ENCODE peak calls at places on chromosomes 2 and 18, in four cellular contexts. One of them, this sample, is unnamed.

GRCh38 chr2:85750509-85751299 is 3.1 kb upstream of the ATOH8 start:
- DNase-seq in HepG2: peak
- DNase-seq in WTC11: peak
- DNase-seq in K562: peak
- DNase-seq in this sample: peak

GRCh38 chr2:18345848-18346247 is 214.6 kb downstream of the RDH14 start:
- DNase-seq in HepG2: no peak
- DNase-seq in WTC11: no peak
- DNase-seq in K562: no peak
- DNase-seq in this sample: no peak

GRCh38 chr2:148122788-148123187 is 101.9 kb downstream of the MBD5 start:
- DNase-seq in HepG2: no peak
- DNase-seq in WTC11: no peak
- DNase-seq in K562: no peak
- DNase-seq in this sample: no peak

GRCh38 chr18:3012306-3012919 is 531 bp downstream of the LPIN2 start:
- DNase-seq in HepG2: no peak
- DNase-seq in WTC11: peak
- DNase-seq in K562: peak
- DNase-seq in this sample: peak

GRCh38 chr18:11309172-11309571 is 159.8 kb upstream of the PIEZO2 start:
- DNase-seq in HepG2: peak
- DNase-seq in WTC11: no peak
- DNase-seq in K562: no peak
- DNase-seq in this sample: no peak

GRCh38 chr2:112121682-112122254 is 16.4 kb upstream of the FBLN7 start:
- DNase-seq in HepG2: peak
- DNase-seq in WTC11: no peak
- DNase-seq in K562: no peak
- DNase-seq in this sample: peak

GRCh38 chr18:36321636-36322407 is 24.3 kb downstream of the FHOD3 start:
- DNase-seq in HepG2: no peak
- DNase-seq in WTC11: no peak
- DNase-seq in K562: no peak
- DNase-seq in this sample: no peak

GRCh38 chr2:25966531-25967265 is 15.6 kb downstream of the KIF3C start:
- DNase-seq in HepG2: no peak
- DNase-seq in WTC11: no peak
- DNase-seq in K562: no peak
- DNase-seq in this sample: no peak

GRCh38 chr2:26088038-26088643 is 54.3 kb downstream of the RAB10 start:
- DNase-seq in HepG2: peak
- DNase-seq in WTC11: no peak
- DNase-seq in K562: peak
- DNase-seq in this sample: peak

GRCh38 chr2:128370468-128371247 is 52.0 kb upstream of the HS6ST1 start:
- DNase-seq in HepG2: no peak
- DNase-seq in WTC11: no peak
- DNase-seq in K562: no peak
- DNase-seq in this sample: no peak

GRCh38 chr2:96138146-96139145 is at the start of gene ASTL:
- DNase-seq in HepG2: peak
- DNase-seq in WTC11: peak
- DNase-seq in K562: peak
- DNase-seq in this sample: peak

GRCh38 chr2:121343191-121343590 is 58.2 kb upstream of the TFCP2L1 start:
- DNase-seq in HepG2: no peak
- DNase-seq in WTC11: no peak
- DNase-seq in K562: no peak
- DNase-seq in this sample: no peak

GRCh38 chr2:96156926-96157648 is 11.8 kb upstream of the DUSP2 start:
- DNase-seq in HepG2: no peak
- DNase-seq in WTC11: no peak
- DNase-seq in K562: no peak
- DNase-seq in this sample: no peak

GRCh38 chr2:113148606-113149552 is 21.5 kb downstream of the IL1RN start:
- DNase-seq in HepG2: no peak
- DNase-seq in WTC11: no peak
- DNase-seq in K562: no peak
- DNase-seq in this sample: no peak

GRCh38 chr2:216522892-216523502 is 24.4 kb downstream of the RPL37A start:
- DNase-seq in HepG2: peak
- DNase-seq in WTC11: no peak
- DNase-seq in K562: no peak
- DNase-seq in this sample: no peak

GRCh38 chr2:239322414-239323086 is 78.3 kb downstream of the HDAC4 start:
- DNase-seq in HepG2: no peak
- DNase-seq in WTC11: no peak
- DNase-seq in K562: peak
- DNase-seq in this sample: no peak

GRCh38 chr2:133986881-133987793 is 266.7 kb upstream of the MGAT5 start:
- DNase-seq in HepG2: no peak
- DNase-seq in WTC11: no peak
- DNase-seq in K562: no peak
- DNase-seq in this sample: no peak

GRCh38 chr2:68415521-68415920 is 50.4 kb downstream of the PLEK start:
- DNase-seq in HepG2: no peak
- DNase-seq in WTC11: no peak
- DNase-seq in K562: no peak
- DNase-seq in this sample: no peak

GRCh38 chr2:190781604-190782198 is 98.9 kb upstream of the GLS start:
- DNase-seq in HepG2: peak
- DNase-seq in WTC11: peak
- DNase-seq in K562: peak
- DNase-seq in this sample: peak

GRCh38 chr2:64913357-64913869 is 75.8 kb upstream of the SLC1A4 start:
- DNase-seq in HepG2: peak
- DNase-seq in WTC11: peak
- DNase-seq in K562: peak
- DNase-seq in this sample: peak

GRCh38 chr2:231011526-231011925 is 15.6 kb downstream of the SPATA3 start:
- DNase-seq in HepG2: no peak
- DNase-seq in WTC11: no peak
- DNase-seq in K562: no peak
- DNase-seq in this sample: no peak

GRCh38 chr2:191228861-191229260 is 16.3 kb upstream of the MYO1B start:
- DNase-seq in HepG2: no peak
- DNase-seq in WTC11: no peak
- DNase-seq in K562: no peak
- DNase-seq in this sample: no peak

GRCh38 chr2:218888341-218888740 is 7.7 kb downstream of the WNT10A start:
- DNase-seq in HepG2: no peak
- DNase-seq in WTC11: peak
- DNase-seq in K562: no peak
- DNase-seq in this sample: no peak

GRCh38 chr2:11177871-11178598 is 22.8 kb downstream of the SLC66A3 start:
- DNase-seq in HepG2: peak
- DNase-seq in WTC11: no peak
- DNase-seq in K562: no peak
- DNase-seq in this sample: no peak

GRCh38 chr2:211085056-211085680 is 528.8 kb downstream of the CPS1 start:
- DNase-seq in HepG2: peak
- DNase-seq in WTC11: no peak
- DNase-seq in K562: peak
- DNase-seq in this sample: peak

GRCh38 chr18:58721586-58722160 is 50.4 kb downstream of the MALT1 start:
- DNase-seq in HepG2: no peak
- DNase-seq in WTC11: no peak
- DNase-seq in K562: no peak
- DNase-seq in this sample: no peak

GRCh38 chr2:64679673-64680425 is 26.1 kb upstream of the SERTAD2 start:
- DNase-seq in HepG2: no peak
- DNase-seq in WTC11: no peak
- DNase-seq in K562: no peak
- DNase-seq in this sample: no peak

GRCh38 chr2:241686649-241687425 is at the start of gene DTYMK:
- DNase-seq in HepG2: peak
- DNase-seq in WTC11: peak
- DNase-seq in K562: peak
- DNase-seq in this sample: peak

GRCh38 chr18:8260319-8260718 is 348.9 kb upstream of the RAB12 start:
- DNase-seq in HepG2: no peak
- DNase-seq in WTC11: no peak
- DNase-seq in K562: no peak
- DNase-seq in this sample: no peak

GRCh38 chr2:164479460-164479859 is 141.8 kb downstream of the GRB14 start:
- DNase-seq in HepG2: peak
- DNase-seq in WTC11: peak
- DNase-seq in K562: no peak
- DNase-seq in this sample: peak

GRCh38 chr2:149988361-149988760 is 400.8 kb upstream of the MMADHC start:
- DNase-seq in HepG2: no peak
- DNase-seq in WTC11: no peak
- DNase-seq in K562: no peak
- DNase-seq in this sample: no peak

GRCh38 chr2:191690327-191690726 is 12.4 kb downstream of the NABP1 start:
- DNase-seq in HepG2: no peak
- DNase-seq in WTC11: no peak
- DNase-seq in K562: no peak
- DNase-seq in this sample: no peak

GRCh38 chr2:204005940-204006721 is 69.6 kb downstream of the ICOS start:
- DNase-seq in HepG2: no peak
- DNase-seq in WTC11: no peak
- DNase-seq in K562: no peak
- DNase-seq in this sample: no peak

GRCh38 chr18:12585218-12585617 is 72.7 kb downstream of the SPIRE1 start:
- DNase-seq in HepG2: no peak
- DNase-seq in WTC11: no peak
- DNase-seq in K562: no peak
- DNase-seq in this sample: no peak

GRCh38 chr2:241354668-241355658 is 1.1 kb upstream of the FARP2 start:
- DNase-seq in HepG2: peak
- DNase-seq in WTC11: peak
- DNase-seq in K562: peak
- DNase-seq in this sample: peak

GRCh38 chr2:81276595-81276994 is 972.0 kb upstream of the LRRTM1 start:
- DNase-seq in HepG2: no peak
- DNase-seq in WTC11: no peak
- DNase-seq in K562: no peak
- DNase-seq in this sample: no peak

GRCh38 chr18:73461780-73462059 is 593.9 kb upstream of the NETO1 start:
- DNase-seq in HepG2: no peak
- DNase-seq in WTC11: no peak
- DNase-seq in K562: no peak
- DNase-seq in this sample: no peak

GRCh38 chr2:173961346-173961705 is 3.8 kb downstream of the SP3 start:
- DNase-seq in HepG2: peak
- DNase-seq in WTC11: no peak
- DNase-seq in K562: no peak
- DNase-seq in this sample: no peak

GRCh38 chr2:173962036-173962435 is 3.1 kb downstream of the SP3 start:
- DNase-seq in HepG2: no peak
- DNase-seq in WTC11: no peak
- DNase-seq in K562: no peak
- DNase-seq in this sample: no peak

GRCh38 chr2:173959358-173959884 is 5.8 kb downstream of the SP3 start:
- DNase-seq in HepG2: no peak
- DNase-seq in WTC11: peak
- DNase-seq in K562: no peak
- DNase-seq in this sample: no peak

GRCh38 chr2:173958198-173958846 is 6.9 kb downstream of the SP3 start:
- DNase-seq in HepG2: peak
- DNase-seq in WTC11: no peak
- DNase-seq in K562: no peak
- DNase-seq in this sample: no peak

DNA sequence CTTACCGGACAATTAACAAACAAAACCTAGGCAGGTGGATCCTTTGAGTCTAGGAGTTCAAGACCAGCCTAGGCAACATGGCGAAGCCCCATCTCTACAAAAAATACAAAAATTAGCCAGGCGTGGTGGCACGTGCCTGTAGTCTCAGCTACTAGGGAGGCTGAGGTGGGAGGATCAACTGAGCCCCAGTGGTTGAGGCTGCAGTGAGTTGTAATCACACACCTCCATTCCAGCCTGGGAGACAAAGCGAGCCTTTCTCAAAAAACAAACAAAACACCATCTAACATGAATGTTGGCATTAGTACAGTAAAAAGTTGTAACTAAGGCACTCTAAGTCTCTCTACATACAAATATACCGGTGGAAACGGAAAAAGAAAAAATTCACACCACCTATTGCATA is 5.3 kb downstream of the SP3 start:
- DNase-seq in HepG2: no peak
- DNase-seq in WTC11: no peak
- DNase-seq in K562: no peak
- DNase-seq in this sample: no peak
- TF ChIP-seq NR3C1 in HepG2: no peak
- TF ChIP-seq NR3C1 in WTC11: no peak
- TF ChIP-seq NR3C1 in K562: no peak
- TF ChIP-seq NR3C1 in this sample: no peak

DNA sequence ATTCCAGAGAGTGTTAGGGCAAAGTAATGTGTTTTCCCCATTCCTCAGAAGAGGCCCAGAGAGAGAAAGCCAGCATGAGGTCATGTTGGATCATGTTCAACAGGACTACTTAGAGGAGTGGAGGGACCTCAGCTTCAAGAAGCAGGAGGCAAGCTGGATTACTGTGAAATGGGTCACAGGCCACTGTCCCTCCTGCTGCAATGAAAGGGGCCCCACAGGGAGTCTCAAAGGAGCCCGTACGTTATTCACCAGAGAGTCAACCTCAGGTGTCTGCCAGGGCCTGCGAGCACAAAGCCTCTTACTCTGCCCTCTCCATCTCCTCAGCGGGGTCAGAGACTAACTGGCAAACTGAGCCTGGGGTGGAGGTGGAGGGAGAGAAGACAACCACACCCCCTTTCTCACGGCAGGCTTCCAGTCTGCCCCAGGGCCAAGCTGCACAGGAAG is 27.2 kb upstream of the ACYP2 start:
- DNase-seq in HepG2: no peak
- DNase-seq in WTC11: no peak
- DNase-seq in K562: peak
- DNase-seq in this sample: no peak
- TF ChIP-seq NR3C1 in HepG2: no peak
- TF ChIP-seq NR3C1 in WTC11: no peak
- TF ChIP-seq NR3C1 in K562: no peak
- TF ChIP-seq NR3C1 in this sample: no peak

DNA sequence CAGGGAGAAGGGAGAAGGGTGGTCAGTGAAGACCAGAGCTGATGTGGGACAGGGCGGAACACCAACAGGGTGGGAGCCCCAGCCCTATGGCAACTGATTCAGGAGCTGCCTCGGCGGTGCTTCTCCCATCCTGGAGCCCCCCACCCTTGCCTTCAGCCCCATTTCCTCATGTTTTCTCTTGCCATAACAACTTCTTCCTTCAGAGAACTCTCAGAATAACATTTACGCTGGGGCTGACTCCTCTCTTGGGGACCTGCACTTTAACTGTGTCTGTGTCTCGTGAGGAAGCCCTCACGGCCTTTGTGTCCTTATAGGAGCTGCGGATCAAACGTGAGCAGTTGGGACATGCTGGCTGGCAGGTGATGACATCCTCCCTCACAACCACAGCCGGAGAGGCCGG is 116.4 kb upstream of the SNTG2 start:
- DNase-seq in HepG2: no peak
- DNase-seq in WTC11: no peak
- DNase-seq in K562: no peak
- DNase-seq in this sample: no peak
- TF ChIP-seq NR3C1 in HepG2: no peak
- TF ChIP-seq NR3C1 in WTC11: no peak
- TF ChIP-seq NR3C1 in K562: no peak
- TF ChIP-seq NR3C1 in this sample: no peak

GRCh38 chr2:31558401-31559295 is 22.1 kb downstream of the SRD5A2 start:
- DNase-seq in HepG2: peak
- DNase-seq in WTC11: no peak
- DNase-seq in K562: no peak
- DNase-seq in this sample: no peak
- TF ChIP-seq NR3C1 in HepG2: no peak
- TF ChIP-seq NR3C1 in WTC11: no peak
- TF ChIP-seq NR3C1 in K562: no peak
- TF ChIP-seq NR3C1 in this sample: no peak